ENCODE peak calls at places on chromosome 6, in seven cellular contexts. E is stromal cell of bone marrow, N is GM06990, Z is nucleus accumbens, T is posterior vena cava, Q is NCI-H1436, P is iPS DF 19.7. C is an unnamed sample.

GRCh38 chr6:156884306-156884705 is 107.1 kb downstream of the ARID1B start:
- DNase-seq in E (no peak), N (no peak), Z (no peak), T (no peak), Q (no peak), P (no peak), C (no peak)

GRCh38 chr6:15065603-15066002 is 180.3 kb upstream of the JARID2 start:
- DNase-seq in E (no peak), N (no peak), Z (no peak), T (no peak), Q (no peak), P (no peak), C (no peak)

GRCh38 chr6:121436966-121437756 is 1.7 kb downstream of the GJA1 start:
- DNase-seq in E (no peak), N (peak; percentile 6), Z (no peak), T (peak; percentile 83), Q (no peak), P (no peak), C (peak; percentile 68)

GRCh38 chr6:33904050-33904827 is 100.4 kb upstream of the MLN start:
- DNase-seq in E (no peak), N (peak; percentile 75), Z (no peak), T (no peak), Q (no peak), P (no peak), C (no peak)

GRCh38 chr6:1438471-1438881 is 49.1 kb downstream of the FOXF2 start:
- DNase-seq in E (no peak), N (no peak), Z (no peak), T (peak; percentile 66), Q (no peak), P (no peak), C (peak; percentile 8)

GRCh38 chr6:81237226-81237625 is 515.3 kb downstream of the TENT5A start:
- DNase-seq in E (no peak), N (no peak), Z (no peak), T (no peak), Q (no peak), P (no peak), C (no peak)

GRCh38 chr6:157912326-157912725 is 69.3 kb upstream of the SYNJ2 start:
- DNase-seq in E (peak; percentile 84), N (no peak), Z (peak; percentile 46), T (no peak), Q (no peak), P (no peak), C (peak; percentile 29)

GRCh38 chr6:23659125-23659524 is 466.9 kb upstream of the NRSN1 start:
- DNase-seq in E (peak; percentile 14), N (no peak), Z (no peak), T (no peak), Q (peak; percentile 33), P (peak; percentile 17), C (peak; percentile 77)

GRCh38 chr6:37142047-37142614 is 27.8 kb upstream of the PIM1 start:
- DNase-seq in E (no peak), N (no peak), Z (no peak), T (no peak), Q (no peak), P (no peak), C (no peak)

GRCh38 chr6:87766211-87766610 is 64.2 kb upstream of the AKIRIN2 start:
- DNase-seq in E (no peak), N (no peak), Z (no peak), T (no peak), Q (no peak), P (no peak), C (no peak)

GRCh38 chr6:35024601-35025054 is 116.5 kb downstream of the TCP11 start:
- DNase-seq in E (no peak), N (no peak), Z (peak; percentile 42), T (no peak), Q (no peak), P (no peak), C (peak; percentile 69)

GRCh38 chr6:89144358-89145041 is 1.4 kb upstream of the PM20D2 start:
- DNase-seq in E (no peak), N (peak; percentile 31), Z (no peak), T (no peak), Q (no peak), P (no peak), C (no peak)

GRCh38 chr6:79446006-79446405 is 91.2 kb downstream of the LCA5 start:
- DNase-seq in E (no peak), N (no peak), Z (no peak), T (no peak), Q (no peak), P (no peak), C (no peak)

GRCh38 chr6:7115452-7116223 is 7.9 kb downstream of the RREB1 start:
- DNase-seq in E (no peak), N (no peak), Z (no peak), T (no peak), Q (no peak), P (no peak), C (no peak)

GRCh38 chr6:88449770-88450169 is 283.6 kb upstream of the CNR1 start:
- DNase-seq in E (no peak), N (no peak), Z (no peak), T (no peak), Q (no peak), P (no peak), C (no peak)

GRCh38 chr6:89079611-89080213 is 839 bp upstream of the PNRC1 start:
- DNase-seq in E (peak; percentile 50), N (peak; percentile 41), Z (peak; percentile 6), T (no peak), Q (peak; percentile 26), P (no peak), C (peak; percentile 48)

GRCh38 chr6:35166160-35166919 is 25.2 kb upstream of the TCP11 start:
- DNase-seq in E (no peak), N (no peak), Z (no peak), T (no peak), Q (no peak), P (no peak), C (no peak)

GRCh38 chr6:100366419-100366818 is 98.3 kb downstream of the SIM1 start:
- DNase-seq in E (peak; percentile 67), N (no peak), Z (no peak), T (no peak), Q (no peak), P (no peak), C (no peak)

C was measured in GM23338.